ENCODE peak calls at places on chromosomes 13 and 19, in nine cellular contexts. P is mesenchymal stem cell; Y is CD4-positive, alpha-beta T cell; J is tibial artery; X is uterus; C is upper lobe of right lung; H is neural progenitor cell; D is CD8-positive, alpha-beta memory T cell; K is esophagus squamous epithelium. Q is an unnamed sample.

GRCh38 chr19:36115453-36116343 is at the start of gene TBCB:
- DNase-seq in P (peak; percentile 57), J (peak; percentile 25), D (no peak), X (peak; percentile 84), Y (peak; percentile 89), H (peak; percentile 86), K (peak; percentile 80), C (peak; percentile 93), Q (peak; percentile 14)

GRCh38 chr19:54190942-54191670 is at the start of gene TSEN34:
- DNase-seq in K (no peak), D (peak; percentile 97), X (peak; percentile 52), P (peak; percentile 91), J (peak; percentile 86), Y (peak; percentile 74), C (peak; percentile 95), H (peak; percentile 92), Q (peak; percentile 27)

GRCh38 chr19:36573948-36574726 is 1.0 kb upstream of the ZNF529 start:
- DNase-seq in P (peak; percentile 53), H (no peak), Y (no peak), J (no peak), X (no peak), D (no peak), K (no peak), C (no peak), Q (peak; percentile 43)

GRCh38 chr13:79910869-79911540 is 429.9 kb downstream of the SPRY2 start:
- DNase-seq in P (no peak), K (no peak), D (no peak), C (no peak), Y (no peak), H (no peak), J (no peak), X (no peak), Q (no peak)

GRCh38 chr19:17996826-17997316 is 11.1 kb upstream of the ARRDC2 start:
- DNase-seq in Y (peak; percentile 84), H (peak; percentile 85), J (peak; percentile 84), D (peak; percentile 76), C (peak; percentile 91), K (no peak), X (peak; percentile 83), P (peak; percentile 73), Q (peak; percentile 16)

GRCh38 chr13:91052873-91053272 is 294.6 kb upstream of the MIR17HG start:
- DNase-seq in C (no peak), H (no peak), K (no peak), D (no peak), Y (no peak), J (no peak), X (no peak), P (no peak), Q (no peak)

GRCh38 chr19:42343344-42344110 is 18.1 kb downstream of the MEGF8 start:
- DNase-seq in D (no peak), X (no peak), H (peak; percentile 52), K (no peak), Y (no peak), J (no peak), C (no peak), P (no peak), Q (no peak)

GRCh38 chr13:109698779-109699178 is 87.6 kb downstream of the IRS2 start:
- DNase-seq in K (no peak), H (no peak), C (no peak), D (no peak), J (no peak), P (peak; percentile 78), X (no peak), Y (no peak), Q (peak; percentile 91)

GRCh38 chr19:14536926-14537692 is 7.7 kb downstream of the TECR start:
- DNase-seq in K (no peak), Y (no peak), D (peak; percentile 35), J (peak; percentile 51), C (peak; percentile 92), P (peak; percentile 62), X (peak; percentile 79), H (peak; percentile 95), Q (no peak)

GRCh38 chr19:15124572-15125231 is 17.5 kb downstream of the SYDE1 start:
- DNase-seq in C (no peak), D (no peak), X (no peak), P (peak; percentile 42), J (no peak), H (no peak), K (no peak), Y (no peak), Q (no peak)

GRCh38 chr13:110471156-110471832 is 90.2 kb downstream of the RAB20 start:
- DNase-seq in X (no peak), H (no peak), J (no peak), P (no peak), K (no peak), C (peak; percentile 77), Y (no peak), D (no peak), Q (no peak)

GRCh38 chr19:50000038-50000890 is 24.9 kb downstream of the VRK3 start:
- DNase-seq in J (no peak), D (no peak), C (no peak), X (no peak), H (no peak), K (no peak), Y (no peak), P (no peak), Q (no peak)

GRCh38 chr19:2478324-2478755 is 2.4 kb downstream of the GADD45B start:
- DNase-seq in X (peak; percentile 71), C (peak; percentile 87), K (no peak), P (peak; percentile 89), H (peak; percentile 76), J (peak; percentile 87), D (peak; percentile 69), Y (peak; percentile 37), Q (peak; percentile 57)

GRCh38 chr13:95123726-95124125 is 177.5 kb downstream of the ABCC4 start:
- DNase-seq in Y (no peak), H (no peak), D (no peak), P (no peak), X (no peak), K (no peak), J (no peak), C (no peak), Q (no peak)

DNA sequence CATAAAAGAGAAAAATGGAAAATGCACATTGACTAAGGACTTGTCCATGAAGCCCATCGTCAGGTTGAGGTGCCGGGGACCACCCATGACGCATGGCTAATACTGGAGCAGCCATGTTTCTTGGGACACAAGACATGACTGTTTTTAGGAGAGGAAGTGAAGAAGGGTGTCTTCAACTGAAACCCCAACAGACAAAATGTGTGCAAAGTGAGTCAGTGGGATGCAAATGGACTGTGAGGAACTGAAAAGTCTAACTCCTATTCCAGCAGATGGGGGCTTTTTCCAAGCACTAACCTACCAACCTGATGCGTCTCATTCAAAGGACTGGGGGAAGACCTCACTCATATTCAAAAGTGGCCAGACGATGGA is 459.3 kb downstream of the FOXO1 start:
- DNase-seq in H (no peak), K (no peak), P (no peak), D (no peak), J (no peak), X (no peak), C (no peak), Y (no peak), Q (no peak)
- H3K27ac ChIP-seq in H (no peak overlapping the region), K (peak overlapping the region; percentile 70), P (peak overlapping the region; percentile 27), D (no peak overlapping the region), J (no peak overlapping the region), X (no peak overlapping the region), C (peak overlapping the region; percentile 32), Y (peak overlapping the region; percentile 77), Q (no peak overlapping the region)

GRCh38 chr13:60629158-60629557 is 232.1 kb downstream of the TDRD3 start:
- DNase-seq in J (no peak), X (no peak), H (peak; percentile 83), K (no peak), P (no peak), Y (no peak), D (no peak), C (no peak), Q (no peak)
- H3K27ac ChIP-seq in J (no peak overlapping the region), X (no peak overlapping the region), H (no peak overlapping the region), K (no peak overlapping the region), P (no peak overlapping the region), Y (no peak overlapping the region), D (no peak overlapping the region), C (no peak overlapping the region), Q (no peak overlapping the region)

DNA sequence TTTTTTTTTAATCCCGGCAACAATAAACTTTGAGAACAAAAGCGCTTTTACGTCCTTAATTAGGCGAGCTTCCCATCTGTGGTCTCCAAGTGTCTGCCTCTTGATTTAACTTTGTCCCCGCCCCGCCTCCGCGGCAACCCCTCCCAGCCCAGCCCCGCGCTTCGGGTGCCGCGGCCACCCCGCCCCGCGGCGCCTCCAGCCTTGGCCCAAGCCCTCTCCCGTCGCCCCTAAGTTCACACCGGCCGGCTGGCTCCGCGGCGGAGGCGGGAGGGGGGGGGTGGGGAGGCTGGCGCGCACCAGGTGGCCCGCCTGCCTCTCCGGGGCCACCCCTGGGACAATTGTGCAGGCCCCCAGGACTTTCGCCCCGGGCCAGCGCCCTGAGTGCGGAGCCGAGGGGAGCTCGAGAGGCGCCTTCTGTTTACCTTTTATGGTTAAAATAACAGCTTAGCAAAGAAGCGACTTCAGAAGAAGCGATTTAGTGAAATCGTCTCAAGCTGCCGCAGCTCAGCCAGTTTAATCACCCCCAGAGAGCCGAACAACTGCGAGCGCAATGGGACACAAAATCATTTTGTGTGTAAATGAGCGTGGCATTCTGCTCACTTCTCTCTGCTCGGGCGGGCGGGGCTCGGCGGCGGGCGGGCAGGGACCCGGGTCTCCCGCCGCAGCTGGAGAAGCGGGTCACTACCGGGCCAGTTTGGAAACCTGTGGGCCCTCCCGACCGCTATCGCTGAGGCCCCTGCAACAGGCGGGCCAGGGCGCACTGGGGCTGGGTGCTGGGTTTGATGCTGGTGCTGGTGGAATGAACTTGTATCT is 1.4 kb downstream of the KCTD15 start:
- DNase-seq in P (peak; percentile 65), Y (no peak), H (peak; percentile 88), X (peak; percentile 69), C (no peak), K (no peak), D (no peak), J (peak; percentile 30), Q (peak; percentile 45)
- H3K27ac ChIP-seq in P (peak overlapping the region; percentile 80), Y (no peak overlapping the region), H (peak overlapping the region; percentile 68), X (peak overlapping the region; percentile 98), C (peak overlapping the region; percentile 92), K (peak overlapping the region; percentile 89), D (no peak overlapping the region), J (peak overlapping the region; percentile 84), Q (peak overlapping the region; percentile 37)

DNA sequence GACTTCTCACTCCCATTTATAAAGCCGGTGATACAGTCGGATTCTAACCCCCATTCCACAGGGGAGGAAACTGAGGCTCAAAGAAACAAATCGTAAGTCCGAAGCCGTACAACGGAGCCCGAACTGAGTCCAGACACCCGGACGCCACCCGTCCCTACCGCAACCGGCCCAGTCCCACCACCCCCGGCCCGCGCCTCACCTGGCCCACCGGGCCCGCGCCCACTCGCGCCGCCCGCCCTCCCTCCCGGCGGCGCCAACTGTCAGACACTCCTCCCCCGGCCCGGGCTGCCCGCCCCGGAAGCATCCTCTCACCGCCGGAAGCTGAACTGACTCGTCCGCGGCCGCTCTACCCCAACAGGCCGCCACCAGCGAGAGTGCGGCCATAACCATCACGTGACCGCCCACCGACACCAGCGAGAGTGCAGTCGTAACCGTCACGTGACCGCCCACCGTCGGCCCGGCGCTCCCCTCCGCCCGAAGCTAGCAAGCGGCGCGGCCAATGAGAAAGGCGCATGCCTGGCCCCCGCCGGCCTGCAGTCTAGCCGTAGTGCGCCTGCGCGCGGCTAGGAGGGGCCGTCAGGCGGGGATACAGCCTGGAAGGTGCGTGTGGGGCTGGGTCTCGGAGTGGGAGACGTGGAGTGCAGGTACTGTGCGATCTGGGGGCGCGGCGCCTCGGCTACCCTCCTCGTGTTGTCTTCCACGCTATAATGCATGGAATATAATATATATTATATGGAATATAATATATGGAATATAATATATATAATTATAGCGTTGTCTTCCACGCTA is at the start of the genes C19orf47 and PLD3:
- DNase-seq in K (peak; percentile 97), C (peak; percentile 100), P (peak; percentile 99), Y (peak; percentile 96), J (peak; percentile 100), D (peak; percentile 98), X (peak; percentile 99), H (peak; percentile 100), Q (peak; percentile 96)
- H3K27ac ChIP-seq in K (peak within 1 kb of the TSS; percentile 81), C (peak within 1 kb of the TSS; percentile 82), P (peak within 1 kb of the TSS; percentile 33), Y (peak within 1 kb of the TSS; percentile 51), J (peak within 1 kb of the TSS; percentile 61), D (peak within 1 kb of the TSS; percentile 79), X (peak within 1 kb of the TSS; percentile 80), H (no peak within 1 kb of the TSS), Q (peak within 1 kb of the TSS; percentile 72)